ENCODE peak calls at places on chromosome 18, in eight cellular contexts. One of them, this sample, is unnamed.

GRCh38 chr18:61333746-61334490 is 688 bp downstream of the CDH20 start:
- DNase-seq in MM.1S: no peak
- DNase-seq in epithelial cell of esophagus: no peak
- DNase-seq in hepatocyte: peak; percentile 21
- DNase-seq in tibial nerve: no peak
- DNase-seq in kidney: peak; percentile 70
- DNase-seq in brain microvascular endothelial cell: no peak
- DNase-seq in HFF-Myc: no peak
- DNase-seq in this sample: no peak

GRCh38 chr18:28086530-28087172 is 90.3 kb downstream of the CDH2 start:
- DNase-seq in epithelial cell of esophagus: peak; percentile 25
- DNase-seq in hepatocyte: no peak
- DNase-seq in HFF-Myc: no peak
- DNase-seq in brain microvascular endothelial cell: peak; percentile 47
- DNase-seq in kidney: no peak
- DNase-seq in MM.1S: no peak
- DNase-seq in tibial nerve: peak; percentile 11
- DNase-seq in this sample: no peak

GRCh38 chr18:28112056-28112470 is 64.9 kb downstream of the CDH2 start:
- DNase-seq in epithelial cell of esophagus: peak; percentile 55
- DNase-seq in tibial nerve: no peak
- DNase-seq in brain microvascular endothelial cell: peak; percentile 92
- DNase-seq in MM.1S: no peak
- DNase-seq in kidney: no peak
- DNase-seq in HFF-Myc: no peak
- DNase-seq in hepatocyte: peak; percentile 21
- DNase-seq in this sample: no peak

GRCh38 chr18:44467718-44468117 is 213.0 kb upstream of the SETBP1 start:
- DNase-seq in MM.1S: no peak
- DNase-seq in kidney: no peak
- DNase-seq in brain microvascular endothelial cell: no peak
- DNase-seq in tibial nerve: no peak
- DNase-seq in hepatocyte: no peak
- DNase-seq in HFF-Myc: no peak
- DNase-seq in epithelial cell of esophagus: no peak
- DNase-seq in this sample: no peak

GRCh38 chr18:58497845-58498244 is 131.0 kb downstream of the ALPK2 start:
- DNase-seq in tibial nerve: no peak
- DNase-seq in hepatocyte: no peak
- DNase-seq in MM.1S: no peak
- DNase-seq in brain microvascular endothelial cell: no peak
- DNase-seq in HFF-Myc: no peak
- DNase-seq in epithelial cell of esophagus: peak; percentile 76
- DNase-seq in kidney: no peak
- DNase-seq in this sample: no peak

GRCh38 chr18:74196220-74197119 is 48.1 kb downstream of the TIMM21 start:
- DNase-seq in kidney: no peak
- DNase-seq in brain microvascular endothelial cell: peak; percentile 51
- DNase-seq in HFF-Myc: peak; percentile 31
- DNase-seq in epithelial cell of esophagus: peak; percentile 70
- DNase-seq in MM.1S: peak; percentile 61
- DNase-seq in hepatocyte: peak; percentile 77
- DNase-seq in tibial nerve: peak; percentile 43
- DNase-seq in this sample: no peak

GRCh38 chr18:72652990-72653593 is 109.0 kb upstream of the CBLN2 start:
- DNase-seq in epithelial cell of esophagus: peak; percentile 58
- DNase-seq in hepatocyte: peak; percentile 70
- DNase-seq in tibial nerve: peak; percentile 10
- DNase-seq in brain microvascular endothelial cell: peak; percentile 12
- DNase-seq in HFF-Myc: no peak
- DNase-seq in kidney: no peak
- DNase-seq in MM.1S: peak; percentile 74
- DNase-seq in this sample: no peak

GRCh38 chr18:70195014-70195614 is 10.4 kb downstream of the RTTN start:
- DNase-seq in epithelial cell of esophagus: no peak
- DNase-seq in MM.1S: peak; percentile 83
- DNase-seq in kidney: no peak
- DNase-seq in HFF-Myc: no peak
- DNase-seq in hepatocyte: peak; percentile 28
- DNase-seq in tibial nerve: no peak
- DNase-seq in brain microvascular endothelial cell: no peak
- DNase-seq in this sample: peak; percentile 55

GRCh38 chr18:59669872-59670657 is 27.2 kb downstream of the CCBE1 start:
- DNase-seq in brain microvascular endothelial cell: no peak
- DNase-seq in epithelial cell of esophagus: no peak
- DNase-seq in HFF-Myc: no peak
- DNase-seq in tibial nerve: no peak
- DNase-seq in hepatocyte: peak; percentile 21
- DNase-seq in kidney: no peak
- DNase-seq in MM.1S: no peak
- DNase-seq in this sample: no peak

GRCh38 chr18:28123401-28124030 is 53.4 kb downstream of the CDH2 start:
- DNase-seq in epithelial cell of esophagus: no peak
- DNase-seq in tibial nerve: no peak
- DNase-seq in brain microvascular endothelial cell: no peak
- DNase-seq in hepatocyte: no peak
- DNase-seq in kidney: no peak
- DNase-seq in MM.1S: no peak
- DNase-seq in HFF-Myc: no peak
- DNase-seq in this sample: no peak

GRCh38 chr18:52531836-52532235 is 191.8 kb downstream of the DCC start:
- DNase-seq in MM.1S: no peak
- DNase-seq in hepatocyte: no peak
- DNase-seq in kidney: no peak
- DNase-seq in epithelial cell of esophagus: no peak
- DNase-seq in tibial nerve: no peak
- DNase-seq in brain microvascular endothelial cell: no peak
- DNase-seq in HFF-Myc: no peak
- DNase-seq in this sample: no peak

GRCh38 chr18:28132084-28132483 is 44.8 kb downstream of the CDH2 start:
- DNase-seq in epithelial cell of esophagus: no peak
- DNase-seq in hepatocyte: peak; percentile 35
- DNase-seq in brain microvascular endothelial cell: no peak
- DNase-seq in kidney: no peak
- DNase-seq in MM.1S: no peak
- DNase-seq in HFF-Myc: no peak
- DNase-seq in tibial nerve: no peak
- DNase-seq in this sample: no peak

GRCh38 chr18:76545433-76546281 is 50.6 kb upstream of the ZNF516 start:
- DNase-seq in tibial nerve: no peak
- DNase-seq in hepatocyte: no peak
- DNase-seq in MM.1S: no peak
- DNase-seq in brain microvascular endothelial cell: no peak
- DNase-seq in epithelial cell of esophagus: peak; percentile 41
- DNase-seq in kidney: no peak
- DNase-seq in HFF-Myc: no peak
- DNase-seq in this sample: no peak

GRCh38 chr18:5787936-5788335 is 107.4 kb downstream of the TMEM200C start:
- DNase-seq in tibial nerve: no peak
- DNase-seq in MM.1S: no peak
- DNase-seq in hepatocyte: no peak
- DNase-seq in epithelial cell of esophagus: no peak
- DNase-seq in HFF-Myc: no peak
- DNase-seq in kidney: no peak
- DNase-seq in brain microvascular endothelial cell: no peak
- DNase-seq in this sample: no peak

GRCh38 chr18:79672490-79673276 is 6.9 kb upstream of the CTDP1 start:
- DNase-seq in brain microvascular endothelial cell: no peak
- DNase-seq in hepatocyte: no peak
- DNase-seq in epithelial cell of esophagus: no peak
- DNase-seq in kidney: no peak
- DNase-seq in tibial nerve: no peak
- DNase-seq in HFF-Myc: no peak
- DNase-seq in MM.1S: no peak
- DNase-seq in this sample: no peak

GRCh38 chr18:79664525-79665125 is 15.0 kb upstream of the CTDP1 start:
- DNase-seq in hepatocyte: peak; percentile 51
- DNase-seq in kidney: no peak
- DNase-seq in epithelial cell of esophagus: peak; percentile 91
- DNase-seq in MM.1S: no peak
- DNase-seq in HFF-Myc: peak; percentile 15
- DNase-seq in brain microvascular endothelial cell: peak; percentile 39
- DNase-seq in tibial nerve: no peak
- DNase-seq in this sample: no peak

GRCh38 chr18:79668203-79668602 is 11.4 kb upstream of the CTDP1 start:
- DNase-seq in brain microvascular endothelial cell: no peak
- DNase-seq in kidney: no peak
- DNase-seq in tibial nerve: no peak
- DNase-seq in epithelial cell of esophagus: no peak
- DNase-seq in hepatocyte: no peak
- DNase-seq in MM.1S: no peak
- DNase-seq in HFF-Myc: no peak
- DNase-seq in this sample: no peak
- TF ChIP-seq CTCF in brain microvascular endothelial cell: no peak
- TF ChIP-seq CTCF in kidney: no peak
- TF ChIP-seq CTCF in tibial nerve: no peak
- TF ChIP-seq CTCF in epithelial cell of esophagus: no peak
- TF ChIP-seq CTCF in hepatocyte: no peak
- TF ChIP-seq CTCF in MM.1S: no peak
- TF ChIP-seq CTCF in HFF-Myc: no peak
- TF ChIP-seq CTCF in this sample: no peak

GRCh38 chr18:55861266-55861665 is 273.3 kb upstream of the TCF4 start:
- DNase-seq in brain microvascular endothelial cell: peak; percentile 49
- DNase-seq in epithelial cell of esophagus: peak; percentile 62
- DNase-seq in tibial nerve: no peak
- DNase-seq in MM.1S: no peak
- DNase-seq in HFF-Myc: no peak
- DNase-seq in hepatocyte: peak; percentile 15
- DNase-seq in kidney: no peak
- DNase-seq in this sample: no peak
- TF ChIP-seq CTCF in brain microvascular endothelial cell: peak; percentile 80
- TF ChIP-seq CTCF in epithelial cell of esophagus: peak; percentile 79
- TF ChIP-seq CTCF in tibial nerve: peak; percentile 35
- TF ChIP-seq CTCF in MM.1S: peak; percentile 9
- TF ChIP-seq CTCF in HFF-Myc: peak; percentile 74
- TF ChIP-seq CTCF in hepatocyte: peak; percentile 51
- TF ChIP-seq CTCF in kidney: no peak
- TF ChIP-seq CTCF in this sample: no peak

GRCh38 chr18:50283469-50284209 is 2.3 kb upstream of the MBD1 start:
- DNase-seq in hepatocyte: no peak
- DNase-seq in kidney: no peak
- DNase-seq in HFF-Myc: no peak
- DNase-seq in tibial nerve: no peak
- DNase-seq in brain microvascular endothelial cell: no peak
- DNase-seq in epithelial cell of esophagus: no peak
- DNase-seq in MM.1S: no peak
- DNase-seq in this sample: no peak

GRCh38 chr18:50282521-50283335 is 1.4 kb upstream of the MBD1 start:
- DNase-seq in hepatocyte: no peak
- DNase-seq in epithelial cell of esophagus: no peak
- DNase-seq in MM.1S: no peak
- DNase-seq in kidney: peak; percentile 85
- DNase-seq in brain microvascular endothelial cell: no peak
- DNase-seq in tibial nerve: no peak
- DNase-seq in HFF-Myc: no peak
- DNase-seq in this sample: no peak

GRCh38 chr18:50285631-50286321 is 1.7 kb downstream of the CXXC1 start:
- DNase-seq in hepatocyte: no peak
- DNase-seq in epithelial cell of esophagus: no peak
- DNase-seq in tibial nerve: no peak
- DNase-seq in HFF-Myc: no peak
- DNase-seq in kidney: peak; percentile 73
- DNase-seq in brain microvascular endothelial cell: no peak
- DNase-seq in MM.1S: no peak
- DNase-seq in this sample: no peak

GRCh38 chr18:50285071-50285470 is 2.4 kb downstream of the CXXC1 start:
- DNase-seq in HFF-Myc: no peak
- DNase-seq in tibial nerve: no peak
- DNase-seq in epithelial cell of esophagus: no peak
- DNase-seq in kidney: peak; percentile 70
- DNase-seq in MM.1S: no peak
- DNase-seq in hepatocyte: no peak
- DNase-seq in brain microvascular endothelial cell: no peak
- DNase-seq in this sample: no peak

DNA sequence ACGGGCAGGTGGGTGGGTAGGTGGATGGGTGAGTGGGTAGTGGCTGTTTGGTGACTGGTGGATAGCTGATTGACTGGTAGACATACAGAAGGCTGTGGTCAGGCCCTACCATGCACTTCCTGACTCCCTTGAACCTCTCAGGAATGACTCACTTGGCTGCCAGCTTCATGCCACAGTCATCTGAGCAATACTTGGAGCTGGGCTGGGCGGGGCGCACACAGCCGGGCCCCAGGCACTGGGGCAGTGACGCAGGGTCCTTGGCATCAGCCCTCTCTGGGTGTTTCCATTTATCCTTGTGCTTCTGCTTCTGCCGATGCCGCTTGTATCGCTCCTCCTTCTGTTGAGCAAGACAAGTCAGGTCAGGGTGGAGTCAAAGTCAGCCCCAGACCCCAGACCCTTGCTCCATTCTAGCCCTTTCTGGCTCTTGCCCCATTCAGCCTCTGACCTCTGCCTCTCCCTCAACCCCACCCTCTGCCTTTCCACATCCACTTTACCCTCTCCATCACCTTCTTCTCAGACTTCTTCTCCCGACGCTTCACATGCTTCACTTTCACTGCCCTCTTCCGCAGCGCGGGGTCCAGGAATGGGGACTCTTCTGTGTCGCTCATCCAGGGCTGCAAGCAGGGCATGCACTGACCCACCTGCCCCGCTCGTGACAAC is 3.0 kb upstream of the MBD1 start:
- DNase-seq in hepatocyte: no peak
- DNase-seq in kidney: no peak
- DNase-seq in tibial nerve: no peak
- DNase-seq in epithelial cell of esophagus: peak; percentile 94
- DNase-seq in MM.1S: no peak
- DNase-seq in brain microvascular endothelial cell: no peak
- DNase-seq in HFF-Myc: no peak
- DNase-seq in this sample: no peak
- TF ChIP-seq CTCF in hepatocyte: no peak
- TF ChIP-seq CTCF in kidney: no peak
- TF ChIP-seq CTCF in tibial nerve: no peak
- TF ChIP-seq CTCF in epithelial cell of esophagus: no peak
- TF ChIP-seq CTCF in MM.1S: no peak
- TF ChIP-seq CTCF in brain microvascular endothelial cell: no peak
- TF ChIP-seq CTCF in HFF-Myc: no peak
- TF ChIP-seq CTCF in this sample: no peak

DNA sequence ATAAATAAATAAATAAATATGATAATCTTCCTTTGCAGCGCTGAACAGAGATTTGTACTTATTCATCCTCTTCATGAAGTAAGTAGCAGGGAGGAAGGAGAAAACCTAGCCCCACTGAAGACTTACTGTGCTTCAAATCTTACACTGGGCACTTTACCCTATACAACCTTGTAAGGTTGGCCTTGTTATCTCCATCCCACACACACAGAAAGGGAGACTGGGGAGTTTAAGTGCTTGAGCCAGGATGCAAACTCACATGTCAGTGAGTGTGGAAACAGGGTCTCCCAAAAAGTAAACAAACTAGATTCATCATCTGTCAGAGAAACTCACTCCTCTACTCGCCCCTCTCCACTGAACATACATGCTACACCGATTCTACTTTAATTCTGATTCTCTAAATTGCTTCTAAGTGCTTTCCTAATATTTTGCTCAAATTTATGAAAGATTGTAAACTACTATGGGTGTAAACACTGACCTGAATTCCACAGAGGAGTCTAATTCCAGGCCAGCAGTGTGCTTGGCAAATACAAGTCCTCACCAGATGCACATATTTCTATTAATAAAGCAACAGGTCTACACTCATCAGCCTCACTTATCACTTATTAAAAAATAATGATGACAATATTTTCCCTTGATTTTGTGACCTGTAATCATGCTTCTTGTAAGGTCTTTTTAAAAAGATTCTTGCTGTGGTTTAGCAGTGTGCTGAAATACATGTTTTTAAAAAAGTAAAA is 155.5 kb downstream of the TCF4 start:
- DNase-seq in HFF-Myc: no peak
- DNase-seq in kidney: no peak
- DNase-seq in tibial nerve: no peak
- DNase-seq in epithelial cell of esophagus: no peak
- DNase-seq in hepatocyte: no peak
- DNase-seq in brain microvascular endothelial cell: no peak
- DNase-seq in MM.1S: no peak
- DNase-seq in this sample: no peak
- TF ChIP-seq CTCF in HFF-Myc: no peak
- TF ChIP-seq CTCF in kidney: no peak
- TF ChIP-seq CTCF in tibial nerve: no peak
- TF ChIP-seq CTCF in epithelial cell of esophagus: no peak
- TF ChIP-seq CTCF in hepatocyte: no peak
- TF ChIP-seq CTCF in brain microvascular endothelial cell: no peak
- TF ChIP-seq CTCF in MM.1S: no peak
- TF ChIP-seq CTCF in this sample: no peak

This sample was measured in GM12864.